ENCODE peak calls at places on chromosomes 5 and 9, in six cellular contexts. Z is activated CD4-positive, CD25-positive, alpha-beta regulatory T cell treated with anti-CD3 and anti-CD28 coated beads, Interleukin-2, amount 50 U/mL, for 72 hours; N is stimulated activated CD8-positive, alpha-beta memory T cell treated with anti-CD3 and anti-CD28 coated beads, Interleukin-15, amount 100 ng/mL, for 1 hour; S is WERI-Rb-1; K is activated naive CD8-positive, alpha-beta T cell treated with anti-CD3 and anti-CD28 coated beads for 36 hours; E is T-helper 17 cell. L is an unnamed sample.

GRCh38 chr9:81560851-81561732 is 128.3 kb downstream of the TLE1 start:
- DNase-seq in E (no peak), K (no peak), S (no peak), Z (no peak), N (no peak), L (no peak)

GRCh38 chr5:176671890-176672615 is 24.8 kb downstream of the TSPAN17 start:
- DNase-seq in S (no peak), N (no peak), E (no peak), Z (no peak), K (no peak), L (no peak)

GRCh38 chr9:68974431-68974830 is 39.5 kb downstream of the PRKACG start:
- DNase-seq in S (no peak), K (peak; percentile 33), N (no peak), E (no peak), Z (no peak), L (no peak)

GRCh38 chr5:43203373-43203772 is 11.3 kb downstream of the NIM1K start:
- DNase-seq in K (no peak), E (no peak), N (no peak), S (no peak), Z (no peak), L (no peak)

GRCh38 chr5:67353500-67353931 is 156.9 kb upstream of the CD180 start:
- DNase-seq in K (no peak), Z (no peak), E (no peak), S (no peak), N (no peak), L (no peak)

GRCh38 chr5:77719666-77720363 is 56.3 kb downstream of the TBCA start:
- DNase-seq in E (no peak), N (no peak), S (no peak), Z (no peak), K (no peak), L (no peak)

GRCh38 chr9:121217609-121218292 is 16.1 kb upstream of the RAB14 start:
- DNase-seq in E (no peak), Z (no peak), S (no peak), K (no peak), N (no peak), L (no peak)

GRCh38 chr9:107299437-107299836 is 16.4 kb downstream of the RAD23B start:
- DNase-seq in Z (no peak), N (no peak), E (no peak), S (no peak), K (no peak), L (no peak)

GRCh38 chr9:110179734-110180133 is 28.2 kb downstream of the C9orf152 start:
- DNase-seq in K (no peak), S (no peak), N (no peak), E (no peak), Z (no peak), L (no peak)

GRCh38 chr5:163569284-163569683 is 63.9 kb downstream of the MAT2B start:
- DNase-seq in S (no peak), Z (no peak), N (no peak), E (no peak), K (no peak), L (no peak)

GRCh38 chr5:181173027-181173419 is 25.6 kb downstream of the OR2V2 start:
- DNase-seq in E (no peak), S (no peak), Z (no peak), K (no peak), N (no peak), L (no peak)

GRCh38 chr5:137156175-137156574 is 343.0 kb downstream of the SPOCK1 start:
- DNase-seq in Z (no peak), S (no peak), K (no peak), N (no peak), E (no peak), L (no peak)

GRCh38 chr9:91421022-91421765 is 2.4 kb downstream of the NFIL3 start:
- DNase-seq in Z (no peak), S (peak; percentile 76), K (peak; percentile 27), E (no peak), N (no peak), L (no peak)

GRCh38 chr5:140327589-140327988 is 18.8 kb downstream of the HBEGF start:
- DNase-seq in K (no peak), Z (no peak), S (no peak), E (no peak), N (no peak), L (no peak)

GRCh38 chr9:126722252-126722921 is 82.5 kb upstream of the ZBTB43 start:
- DNase-seq in Z (peak; percentile 89), N (peak; percentile 83), E (peak; percentile 88), S (peak; percentile 97), K (peak; percentile 90), L (peak; percentile 63)

GRCh38 chr9:34998266-34998665 is 8.7 kb downstream of the DNAJB5 start:
- DNase-seq in K (no peak), Z (no peak), S (no peak), N (no peak), E (no peak), L (no peak)

GRCh38 chr9:137233143-137233980 is 2.7 kb downstream of the SLC34A3 start:
- DNase-seq in E (no peak), K (no peak), N (no peak), S (no peak), Z (no peak), L (no peak)

GRCh38 chr5:62578540-62578939 is at the start of gene LRRC70:
- DNase-seq in Z (no peak), K (no peak), E (no peak), S (no peak), N (no peak), L (no peak)

GRCh38 chr9:136671646-136672430 is 9.1 kb downstream of the EGFL7 start:
- DNase-seq in Z (no peak), K (peak; percentile 49), S (peak; percentile 62), E (peak; percentile 21), N (peak; percentile 17), L (no peak)